ENCODE peak calls at places on chromosomes 2 and 18, in seven cellular contexts. O, A, Q, S, C, I and L are unnamed samples.
A peak's percentile ranks its signal among the peaks of the same experiment; 100 is the strongest.

GRCh38 chr2:190179754-190180312 is 117.3 kb upstream of the MSTN start:
- DNase-seq in O (no peak), A (no peak), Q (no peak), S (peak; percentile 86), C (no peak), I (no peak), L (no peak)

GRCh38 chr18:70600225-70600925 is 311.5 kb downstream of the SOCS6 start:
- DNase-seq in O (no peak), A (no peak), Q (no peak), S (no peak), C (no peak), I (no peak), L (no peak)

GRCh38 chr2:70829916-70830315 is 5.7 kb downstream of the CD207 start:
- DNase-seq in O (no peak), A (no peak), Q (no peak), S (no peak), C (no peak), I (no peak), L (no peak)

GRCh38 chr2:85524567-85524923 is 14.4 kb upstream of the MAT2A start:
- DNase-seq in O (no peak), A (no peak), Q (no peak), S (peak; percentile 39), C (no peak), I (no peak), L (no peak)

GRCh38 chr2:118133916-118134315 is 45.6 kb downstream of the INSIG2 start:
- DNase-seq in O (no peak), A (no peak), Q (no peak), S (no peak), C (no peak), I (no peak), L (no peak)

GRCh38 chr2:33782395-33783239 is 183.5 kb upstream of the FAM98A start:
- DNase-seq in O (no peak), A (no peak), Q (no peak), S (no peak), C (no peak), I (no peak), L (no peak)

GRCh38 chr2:84807063-84807485 is 73.8 kb downstream of the TRABD2A start:
- DNase-seq in O (peak; percentile 69), A (no peak), Q (peak; percentile 99), S (no peak), C (peak; percentile 98), I (no peak), L (no peak)

GRCh38 chr18:7242954-7243353 is 12.1 kb downstream of the LRRC30 start:
- DNase-seq in O (no peak), A (no peak), Q (no peak), S (no peak), C (no peak), I (no peak), L (no peak)

GRCh38 chr18:77777126-77777525 is 527.5 kb downstream of the GALR1 start:
- DNase-seq in O (no peak), A (no peak), Q (no peak), S (no peak), C (no peak), I (peak; percentile 84), L (no peak)

GRCh38 chr2:217361491-217361890 is 501.6 kb upstream of the TNP1 start:
- DNase-seq in O (no peak), A (no peak), Q (no peak), S (no peak), C (no peak), I (no peak), L (no peak)

GRCh38 chr2:241063093-241063551 is 39.0 kb downstream of the MTERF4 start:
- DNase-seq in O (no peak), A (no peak), Q (no peak), S (no peak), C (no peak), I (no peak), L (no peak)

GRCh38 chr18:54240629-54241107 is 16.2 kb upstream of the MBD2 start:
- DNase-seq in O (no peak), A (no peak), Q (no peak), S (no peak), C (peak; percentile 74), I (no peak), L (no peak)

GRCh38 chr2:182410120-182410519 is 16.7 kb downstream of the PDE1A start:
- DNase-seq in O (no peak), A (no peak), Q (no peak), S (no peak), C (no peak), I (no peak), L (no peak)

GRCh38 chr2:65153515-65153914 is 23.6 kb upstream of the RAB1A start:
- DNase-seq in O (no peak), A (no peak), Q (no peak), S (no peak), C (no peak), I (no peak), L (no peak)

GRCh38 chr18:56028514-56028913 is 440.5 kb upstream of the TCF4 start:
- DNase-seq in O (no peak), A (no peak), Q (peak; percentile 11), S (no peak), C (peak; percentile 6), I (no peak), L (no peak)

GRCh38 chr2:129237966-129238725 is 741.3 kb upstream of the RAB6C start:
- DNase-seq in O (no peak), A (no peak), Q (no peak), S (no peak), C (peak; percentile 56), I (no peak), L (no peak)